ENCODE peak calls at places on chromosomes 7 and 10, in five cellular contexts. A is WTC11, G is mucosa of descending colon, Z is lower leg skin, Q is mammary epithelial cell. Y is an unnamed sample.

GRCh38 chr7:13903997-13904396 is 85.5 kb downstream of the ETV1 start:
- DNase-seq in G (no peak), Q (no peak), Z (no peak), A (no peak), Y (peak; percentile 43)

GRCh38 chr10:70657036-70657435 is 15.3 kb upstream of the ADAMTS14 start:
- DNase-seq in Q (no peak), Z (peak; percentile 36), G (no peak), A (no peak), Y (no peak)

GRCh38 chr7:148905093-148905666 is 21.1 kb upstream of the EZH2 start:
- DNase-seq in A (peak; percentile 27), Q (no peak), G (peak; percentile 7), Z (no peak), Y (peak; percentile 1)

GRCh38 chr10:51389415-51390342 is 309.7 kb downstream of the CSTF2T start:
- DNase-seq in Z (no peak), G (peak; percentile 89), A (peak; percentile 75), Q (peak; percentile 15), Y (peak; percentile 98)

GRCh38 chr7:41247128-41247865 is 455.6 kb downstream of the INHBA start:
- DNase-seq in Q (peak; percentile 97), Z (no peak), A (no peak), G (no peak), Y (no peak)

GRCh38 chr7:47538846-47539311 is 43.0 kb downstream of the TNS3 start:
- DNase-seq in A (no peak), G (peak; percentile 47), Q (no peak), Z (no peak), Y (no peak)

GRCh38 chr10:129334326-129334725 is 132.7 kb upstream of the MGMT start:
- DNase-seq in Q (no peak), G (no peak), A (no peak), Z (no peak), Y (no peak)

GRCh38 chr10:17788646-17789045 is 20.5 kb upstream of the MRC1 start:
- DNase-seq in Q (no peak), Z (no peak), A (no peak), G (no peak), Y (no peak)

GRCh38 chr7:26151953-26152781 is at the start of gene NFE2L3:
- DNase-seq in Z (peak; percentile 92), G (peak; percentile 94), Q (peak; percentile 65), A (peak; percentile 73), Y (peak; percentile 23)

GRCh38 chr10:44470779-44471178 is 85.9 kb upstream of the CXCL12 start:
- DNase-seq in Z (no peak), Q (no peak), G (no peak), A (no peak), Y (no peak)

GRCh38 chr10:44468525-44468924 is 83.6 kb upstream of the CXCL12 start:
- DNase-seq in Q (no peak), G (no peak), A (no peak), Z (no peak), Y (no peak)

GRCh38 chr10:44468965-44469364 is 84.1 kb upstream of the CXCL12 start:
- DNase-seq in G (no peak), A (no peak), Z (no peak), Q (no peak), Y (no peak)

GRCh38 chr10:44473146-44473545 is 88.2 kb upstream of the CXCL12 start:
- DNase-seq in G (no peak), A (no peak), Q (no peak), Z (no peak), Y (no peak)

GRCh38 chr10:44471410-44471809 is 86.5 kb upstream of the CXCL12 start:
- DNase-seq in Z (no peak), Q (no peak), G (no peak), A (no peak), Y (no peak)
- TF ChIP-seq CTCF in Z (no peak), Q (no peak), G (no peak), A (no peak), Y (no peak)

GRCh38 chr10:111739160-111739712 is 444.3 kb downstream of the GPAM start:
- DNase-seq in A (no peak), Z (no peak), Q (no peak), G (no peak), Y (no peak)
- TF ChIP-seq CTCF in A (no peak), Z (no peak), Q (no peak), G (no peak), Y (no peak)

DNA sequence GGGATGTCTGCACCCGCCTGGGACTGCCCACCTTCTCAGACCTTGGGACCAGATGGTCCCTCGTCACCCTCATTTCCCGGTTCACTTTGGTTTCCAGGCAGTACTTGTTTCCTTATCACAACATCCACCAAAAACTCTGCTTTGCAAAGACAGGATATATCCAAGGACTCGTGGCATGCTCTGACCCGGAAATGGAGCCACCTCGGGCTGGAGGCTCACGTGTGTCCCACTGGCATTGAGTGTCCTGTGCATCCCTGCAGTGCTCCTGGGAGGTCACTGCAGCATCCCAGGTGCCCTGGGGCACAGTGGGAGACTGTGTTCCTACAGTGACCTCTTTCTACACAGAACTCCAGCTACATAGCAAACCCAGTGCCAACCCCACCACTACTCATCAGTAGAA is 611.9 kb upstream of the FOXK1 start:
- DNase-seq in A (no peak), Z (peak; percentile 4), G (no peak), Q (no peak), Y (no peak)
- TF ChIP-seq CTCF in A (no peak), Z (no peak), G (no peak), Q (no peak), Y (no peak)

GRCh38 chr10:12849351-12850181 is 151.9 kb downstream of the CCDC3 start:
- DNase-seq in Z (peak; percentile 80), Q (peak; percentile 61), A (no peak), G (no peak), Y (no peak)

GRCh38 chr10:12844796-12845524 is 156.6 kb downstream of the CCDC3 start:
- DNase-seq in G (peak; percentile 19), A (no peak), Z (peak; percentile 79), Q (peak; percentile 51), Y (peak; percentile 54)

GRCh38 chr10:12848439-12849173 is 152.9 kb downstream of the CCDC3 start:
- DNase-seq in A (no peak), Z (peak; percentile 54), Q (no peak), G (no peak), Y (no peak)

GRCh38 chr10:12846718-12847117 is 154.8 kb downstream of the CCDC3 start:
- DNase-seq in A (no peak), Q (no peak), Z (peak; percentile 70), G (no peak), Y (no peak)

DNA sequence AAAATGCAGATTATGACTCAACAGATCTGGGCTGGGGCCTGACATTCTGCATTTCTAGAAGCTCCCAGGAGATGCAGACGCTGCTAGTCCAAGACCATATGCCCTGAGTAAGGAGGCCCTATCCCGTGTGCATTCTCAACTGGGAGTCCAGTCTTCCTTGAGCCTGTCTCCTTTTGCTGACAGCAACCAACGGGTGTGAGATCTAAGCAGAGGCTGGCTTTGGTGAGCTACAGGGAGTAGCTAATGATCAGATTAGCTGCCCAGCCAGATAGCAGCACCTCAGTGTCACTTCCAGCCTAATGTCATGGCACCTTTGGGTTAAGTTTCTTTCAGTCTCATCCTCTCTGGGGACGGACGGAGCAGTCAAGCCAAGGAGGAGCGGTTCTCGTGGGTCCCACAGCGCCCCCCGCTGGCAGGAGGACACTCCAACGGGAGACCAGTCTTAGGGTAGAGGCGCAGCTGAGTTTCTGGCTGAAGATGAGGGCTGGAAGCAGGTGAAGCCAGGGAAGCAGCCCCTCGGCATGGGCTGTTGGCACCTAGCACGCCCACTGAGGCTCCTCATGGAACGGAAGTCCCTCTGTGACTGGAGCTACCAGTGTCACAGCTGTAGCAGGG is 154.0 kb downstream of the CCDC3 start:
- DNase-seq in Q (no peak), Z (peak; percentile 76), G (no peak), A (peak; percentile 87), Y (no peak)
- TF ChIP-seq CTCF in Q (peak; percentile 22), Z (no peak), G (no peak), A (peak; percentile 76), Y (peak; percentile 39)

DNA sequence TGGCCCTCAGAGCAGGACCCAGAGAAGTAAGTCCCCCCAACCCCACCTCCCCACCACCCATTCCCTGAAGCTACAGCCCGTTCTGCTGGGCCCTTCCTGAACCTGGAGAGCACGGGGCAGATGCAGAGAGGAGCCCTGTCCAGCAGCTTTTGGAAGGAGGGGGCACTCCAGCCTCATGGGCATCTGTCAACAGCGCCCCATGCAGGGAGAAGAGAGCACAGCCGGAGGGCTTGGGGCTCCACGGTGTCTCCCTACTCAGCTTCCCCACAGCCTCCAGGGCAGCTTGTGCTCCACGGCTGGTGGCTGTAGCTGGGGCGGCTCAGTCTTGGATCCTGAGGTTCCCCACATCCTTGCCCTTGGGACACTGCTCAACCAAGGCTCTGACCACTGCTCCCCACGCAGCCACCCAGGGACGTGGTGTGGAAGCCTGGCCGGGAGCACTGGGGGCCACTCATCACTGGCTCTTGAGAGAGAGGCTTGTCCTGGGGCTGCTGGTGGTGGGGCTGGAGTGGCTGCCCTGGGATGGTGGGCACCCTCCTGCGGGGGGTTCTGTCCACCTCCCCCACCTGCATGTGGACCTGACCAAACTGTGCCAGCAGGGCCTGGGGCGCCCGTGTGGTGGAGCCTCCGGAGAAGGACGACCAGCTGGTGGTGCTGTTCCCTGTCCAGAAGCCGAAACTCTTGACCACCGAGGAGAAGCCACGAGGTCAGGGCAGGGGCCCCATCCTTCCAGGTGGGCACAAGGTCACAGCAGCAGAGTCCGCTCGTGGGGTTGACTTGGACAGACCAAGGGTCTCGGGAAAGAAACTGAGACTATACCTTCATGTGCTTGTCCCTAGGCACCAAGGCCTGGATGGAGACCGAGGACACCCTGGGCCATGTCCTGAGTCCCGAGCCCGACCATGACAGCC is 4.5 kb downstream of the PRAP1 start:
- DNase-seq in A (peak; percentile 59), Q (no peak), G (no peak), Z (no peak), Y (no peak)
- TF ChIP-seq CTCF in A (no peak), Q (no peak), G (no peak), Z (no peak), Y (peak; percentile 13)

GRCh38 chr10:49538381-49539319 is at the start of gene ERCC6:
- DNase-seq in G (peak; percentile 98), Z (peak; percentile 99), Q (peak; percentile 97), A (peak; percentile 97), Y (peak; percentile 99)
- TF ChIP-seq CTCF in G (no peak), Z (no peak), Q (peak; percentile 6), A (no peak), Y (no peak)

GRCh38 chr7:107613439-107613838 is 33.4 kb downstream of the BCAP29 start:
- DNase-seq in Z (no peak), A (no peak), G (no peak), Q (no peak), Y (no peak)
- TF ChIP-seq CTCF in Z (no peak), A (no peak), G (no peak), Q (no peak), Y (no peak)

DNA sequence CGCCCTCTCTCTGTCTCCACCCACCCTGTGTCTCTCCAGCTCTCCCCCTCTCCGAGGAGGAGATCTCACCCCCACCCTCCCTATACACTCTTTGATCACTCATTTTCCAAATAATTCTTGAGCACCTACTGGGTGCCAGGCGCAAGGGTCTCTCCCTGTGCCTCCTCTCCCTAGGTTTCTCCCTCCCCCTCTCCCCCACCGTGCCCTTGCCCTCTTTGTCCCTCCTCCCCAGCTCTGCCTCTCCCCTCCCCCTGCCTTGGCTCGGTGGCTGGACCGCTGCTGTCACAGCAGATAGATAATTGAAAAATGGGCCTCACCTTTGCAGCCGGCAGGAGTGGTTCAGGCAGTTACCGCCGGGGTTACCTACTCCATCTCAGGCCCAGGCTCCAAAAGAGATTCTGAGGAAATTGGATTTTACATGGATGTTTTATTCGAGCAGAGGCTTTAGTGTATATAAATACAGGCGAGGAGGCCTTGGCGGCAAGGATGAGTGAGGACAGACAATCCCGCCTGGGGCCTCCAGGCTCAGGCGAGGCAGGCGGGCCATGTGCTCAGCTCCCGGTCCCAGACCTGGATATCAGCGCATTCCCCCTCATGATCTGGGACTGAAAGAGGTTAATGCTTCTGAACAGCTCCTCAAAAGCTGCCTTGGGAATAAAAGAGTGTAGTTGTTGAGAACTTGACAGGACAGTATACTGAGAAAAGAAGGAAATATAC is 60.8 kb upstream of the BTRC start:
- DNase-seq in Q (no peak), G (no peak), Z (no peak), A (peak; percentile 55), Y (no peak)
- TF ChIP-seq CTCF in Q (no peak), G (no peak), Z (no peak), A (no peak), Y (no peak)